ENCODE peak calls at places on chromosomes 7 and 10, in seven cellular contexts. U is IMR-90; E is A549; F is OCI-LY7; T is sigmoid colon; O is astrocyte; B is CD8-positive, alpha-beta T cell. R is an unnamed sample.
A peak's percentile ranks its signal among the peaks of the same experiment; 100 is the strongest.

GRCh38 chr10:7558036-7558435 is 108.7 kb downstream of the ITIH5 start:
- DNase-seq in O (no peak), T (no peak), E (no peak), F (no peak), B (no peak), U (no peak), R (no peak)

GRCh38 chr10:48804740-48805182 is 120.1 kb downstream of the WDFY4 start:
- DNase-seq in F (no peak), T (no peak), B (no peak), O (no peak), E (no peak), U (no peak), R (peak; percentile 16)

GRCh38 chr10:18738835-18739234 is 79.6 kb downstream of the ARL5B start:
- DNase-seq in T (no peak), O (peak; percentile 80), B (no peak), U (peak; percentile 76), E (no peak), F (no peak), R (no peak)

GRCh38 chr10:22810643-22811254 is 96.4 kb upstream of the PIP4K2A start:
- DNase-seq in O (no peak), U (no peak), T (no peak), F (no peak), E (no peak), B (no peak), R (peak; percentile 21)

GRCh38 chr7:132422502-132423101 is 153.7 kb downstream of the PLXNA4 start:
- DNase-seq in E (no peak), O (peak; percentile 61), B (no peak), T (no peak), U (no peak), F (no peak), R (no peak)

GRCh38 chr7:38463277-38464224 is 167.6 kb downstream of the AMPH start:
- DNase-seq in B (peak; percentile 64), E (no peak), F (no peak), O (peak; percentile 49), U (peak; percentile 77), T (peak; percentile 73), R (peak; percentile 69)

GRCh38 chr7:96315109-96315480 is 6.8 kb downstream of the SLC25A13 start:
- DNase-seq in O (no peak), T (no peak), F (no peak), B (no peak), E (no peak), U (no peak), R (peak; percentile 27)

GRCh38 chr10:68955414-68955785 is 570 bp upstream of the DDX21 start:
- DNase-seq in T (no peak), F (no peak), O (no peak), E (no peak), B (no peak), U (no peak), R (no peak)

GRCh38 chr7:124130-124949 is 68.0 kb upstream of the FAM20C start:
- DNase-seq in O (no peak), U (no peak), F (no peak), B (no peak), T (peak; percentile 55), E (no peak), R (no peak)

DNA sequence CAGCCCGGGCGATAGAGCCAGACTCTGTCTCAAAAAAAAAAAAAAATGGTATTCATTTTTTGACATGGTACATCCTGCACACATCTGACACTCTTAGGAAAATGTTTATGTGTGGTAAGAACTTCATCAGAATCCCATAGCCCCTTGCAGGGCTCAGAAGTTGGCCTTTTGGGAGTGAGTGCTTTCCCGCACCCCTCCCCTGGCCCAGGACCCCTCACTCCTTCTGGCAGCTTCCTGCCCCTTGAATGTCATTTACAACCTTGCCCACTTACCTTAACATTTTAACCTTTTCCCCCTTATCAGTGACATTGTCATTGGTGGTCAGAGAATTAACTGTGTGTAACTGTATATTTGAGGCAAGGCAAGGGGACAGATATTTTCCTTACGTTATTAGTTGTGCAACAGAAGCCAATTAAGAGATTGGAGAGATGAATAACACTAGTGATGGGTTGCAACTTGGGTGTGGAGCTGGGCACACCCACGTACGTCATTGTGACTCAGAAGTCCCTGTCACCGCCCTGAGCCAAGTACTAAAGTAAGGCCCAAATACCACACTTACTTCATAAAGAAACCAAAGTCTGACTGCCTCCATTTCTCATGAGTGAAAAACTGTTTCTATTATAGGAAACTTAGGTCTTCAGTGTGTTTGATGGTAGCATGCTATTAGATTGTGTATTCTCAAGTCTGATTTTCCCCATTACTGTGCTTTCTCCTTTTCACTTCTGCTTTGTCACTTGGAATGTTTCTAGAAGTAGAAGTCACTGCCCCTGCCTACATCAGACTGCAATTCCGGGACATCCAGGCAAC is 31.6 kb downstream of the OGDH start:
- DNase-seq in B (peak; percentile 55), O (peak; percentile 93), U (peak; percentile 89), E (peak; percentile 58), F (no peak), T (peak; percentile 83), R (peak; percentile 61)
- H3K4me1 ChIP-seq in B (peaks cover 68% of the 10 kb centered on the region), O (peaks cover 49% of the 10 kb centered on the region), U (peaks cover 37% of the 10 kb centered on the region), E (peaks cover 51% of the 10 kb centered on the region), F (peaks cover 57% of the 10 kb centered on the region), T (peaks cover 61% of the 10 kb centered on the region), R (peaks cover 25% of the 10 kb centered on the region)

GRCh38 chr7:80678703-80679102 is 40.3 kb downstream of the CD36 start:
- DNase-seq in U (no peak), F (no peak), B (no peak), E (no peak), O (no peak), T (no peak), R (no peak)

GRCh38 chr7:80680159-80680903 is 41.9 kb downstream of the CD36 start:
- DNase-seq in T (no peak), E (no peak), O (no peak), B (no peak), F (no peak), U (no peak), R (no peak)

GRCh38 chr7:80682744-80683143 is 44.3 kb downstream of the CD36 start:
- DNase-seq in F (no peak), E (no peak), B (no peak), U (no peak), O (no peak), T (no peak), R (no peak)

GRCh38 chr7:80677629-80678028 is 39.2 kb downstream of the CD36 start:
- DNase-seq in U (peak; percentile 26), B (no peak), O (no peak), E (no peak), T (no peak), F (no peak), R (no peak)

DNA sequence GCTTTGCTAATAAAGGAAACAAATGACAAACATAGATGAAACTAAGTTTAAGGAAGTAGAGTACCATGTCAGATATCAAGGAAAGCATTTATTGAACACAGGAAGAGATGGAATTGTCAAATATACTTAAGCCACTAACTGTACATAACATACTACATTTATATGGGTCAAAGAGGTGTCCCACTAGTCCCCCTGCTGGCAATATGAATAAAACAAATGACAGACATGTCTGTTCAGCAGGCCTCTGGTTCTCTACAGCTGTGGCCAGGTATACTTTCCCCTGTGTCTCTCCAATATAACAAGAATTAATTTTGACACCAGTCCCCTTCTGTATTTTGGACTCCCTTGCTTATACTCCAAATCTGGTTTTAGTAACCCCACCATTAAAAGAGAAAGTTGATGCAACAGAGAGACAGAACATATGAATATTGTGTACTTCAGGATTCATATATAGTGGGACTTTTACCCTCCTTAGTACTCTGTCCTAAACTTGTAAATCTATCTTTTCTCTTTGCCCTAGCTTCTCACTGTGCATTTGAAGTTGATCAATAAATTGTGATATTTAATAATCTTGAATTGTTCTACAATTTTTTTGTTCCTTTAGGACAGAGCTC is 42.9 kb downstream of the CD36 start:
- DNase-seq in B (no peak), F (no peak), T (no peak), O (no peak), E (peak; percentile 46), U (peak; percentile 35), R (peak; percentile 48)
- TF ChIP-seq CTCF in B (no peak), F (peak; percentile 61), T (no peak), O (peak; percentile 54), E (peak; percentile 60), U (peak; percentile 56), R (peak; percentile 59)

GRCh38 chr10:84424731-84425165 is 96.4 kb downstream of the CCSER2 start:
- DNase-seq in B (no peak), U (peak; percentile 98), F (no peak), O (peak; percentile 98), T (peak; percentile 96), E (no peak), R (peak; percentile 74)

GRCh38 chr10:84427903-84428650 is 99.7 kb downstream of the CCSER2 start:
- DNase-seq in E (no peak), T (no peak), B (no peak), F (no peak), U (peak; percentile 48), O (peak; percentile 41), R (no peak)

GRCh38 chr10:84432891-84433290 is 104.5 kb downstream of the CCSER2 start:
- DNase-seq in E (no peak), T (no peak), F (no peak), B (no peak), U (peak; percentile 25), O (peak; percentile 75), R (no peak)

GRCh38 chr10:84429926-84430520 is 101.6 kb downstream of the CCSER2 start:
- DNase-seq in E (peak; percentile 19), F (peak; percentile 86), O (no peak), T (no peak), U (peak; percentile 47), B (peak; percentile 51), R (peak; percentile 58)

DNA sequence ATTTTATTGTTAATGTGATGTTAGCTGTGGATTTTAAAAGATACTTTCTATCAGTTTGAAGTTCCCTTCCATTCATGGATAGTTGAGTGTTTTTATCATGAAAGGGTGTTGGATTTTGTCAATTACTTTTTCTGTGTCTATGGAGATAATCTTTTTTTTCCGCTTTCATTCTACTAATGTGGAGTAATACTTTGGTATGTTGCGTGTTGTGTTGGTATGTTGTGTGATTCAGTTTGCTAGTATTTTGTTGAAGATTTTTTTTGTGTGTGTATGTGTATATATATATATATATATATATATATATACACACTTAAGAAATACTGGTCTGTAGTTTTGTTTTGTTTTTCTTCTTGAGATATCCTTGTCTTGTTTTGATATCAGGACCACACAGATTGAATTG is 100.3 kb downstream of the CCSER2 start:
- DNase-seq in O (no peak), T (no peak), F (no peak), U (peak; percentile 6), B (no peak), E (no peak), R (no peak)
- H3K4me1 ChIP-seq in O (peaks cover 22% of the 10 kb centered on the region), T (peaks cover 59% of the 10 kb centered on the region), F (peaks cover 4% of the 10 kb centered on the region), U (peaks cover 9% of the 10 kb centered on the region), B (peaks cover 27% of the 10 kb centered on the region), E (peaks cover 17% of the 10 kb centered on the region), R (peaks cover 17% of the 10 kb centered on the region)

GRCh38 chr7:101308245-101309085 is 13.1 kb downstream of the IFT22 start:
- DNase-seq in F (no peak), O (peak; percentile 3), T (peak; percentile 74), B (peak; percentile 6), U (no peak), E (peak; percentile 81), R (peak; percentile 84)
- TF ChIP-seq CTCF in F (no peak), O (no peak), T (no peak), B (no peak), U (no peak), E (no peak), R (no peak)

GRCh38 chr7:105450177-105450861 is 61.6 kb upstream of the SRPK2 start:
- DNase-seq in E (no peak), T (no peak), O (no peak), U (peak; percentile 39), B (no peak), F (no peak), R (no peak)
- H3K4me1 ChIP-seq in E (no peaks in the 10 kb centered on the region), T (no peaks in the 10 kb centered on the region), O (peaks cover 6% of the 10 kb centered on the region), U (peaks cover 2% of the 10 kb centered on the region), B (no peaks in the 10 kb centered on the region), F (no peaks in the 10 kb centered on the region), R (peaks cover 37% of the 10 kb centered on the region)

GRCh38 chr10:127354992-127355391 is 158.6 kb upstream of the INSYN2A start:
- DNase-seq in T (no peak), F (no peak), E (no peak), U (no peak), B (no peak), O (no peak), R (no peak)
- TF ChIP-seq CTCF in T (no peak), F (peak; percentile 70), E (peak; percentile 48), U (no peak), B (no peak), O (no peak), R (peak; percentile 54)